ENCODE peak calls at places on chromosomes 16 and 17, in five cellular contexts. K is GM12878, G is K562, U is HepG2, Z is H1. W is an unnamed sample.

GRCh38 chr17:79661292-79662041 is 50.6 kb upstream of the RBFOX3 start:
- DNase-seq in K (no peak), G (no peak), U (no peak), Z (peak; percentile 8), W (no peak)

GRCh38 chr16:73368715-73369114 is 320.8 kb upstream of the ZFHX3 start:
- DNase-seq in K (no peak), G (no peak), U (no peak), Z (no peak), W (no peak)

GRCh38 chr17:65170839-65171238 is 33.7 kb downstream of the RGS9 start:
- DNase-seq in K (no peak), G (no peak), U (peak; percentile 61), Z (no peak), W (no peak)

GRCh38 chr17:75205793-75206163 is 299 bp downstream of the NUP85 start:
- DNase-seq in K (no peak), G (no peak), U (no peak), Z (no peak), W (no peak)

GRCh38 chr16:70574595-70575271 is 51.1 kb downstream of the SF3B3 start:
- DNase-seq in K (no peak), G (no peak), U (no peak), Z (no peak), W (no peak)

GRCh38 chr17:57569860-57570259 is 175.2 kb downstream of the CCDC182 start:
- DNase-seq in K (no peak), G (no peak), U (no peak), Z (no peak), W (no peak)

GRCh38 chr17:30273373-30273772 is 18.4 kb downstream of the BLMH start:
- DNase-seq in K (no peak), G (no peak), U (no peak), Z (no peak), W (no peak)

GRCh38 chr17:6831662-6832263 is at the start of gene TEKT1:
- DNase-seq in K (no peak), G (peak; percentile 12), U (peak; percentile 77), Z (peak; percentile 94), W (peak; percentile 96)

GRCh38 chr17:80443916-80444708 is 29.1 kb downstream of the ENDOV start:
- DNase-seq in K (no peak), G (no peak), U (no peak), Z (peak; percentile 59), W (peak; percentile 53)

GRCh38 chr17:63819585-63820537 is 7.4 kb upstream of the PSMC5 start:
- DNase-seq in K (no peak), G (peak; percentile 37), U (no peak), Z (peak; percentile 35), W (no peak)

GRCh38 chr17:79065105-79065670 is 9.4 kb upstream of the ENGASE start:
- DNase-seq in K (no peak), G (peak; percentile 66), U (peak; percentile 43), Z (peak; percentile 76), W (peak; percentile 70)

GRCh38 chr17:79617740-79618382 is 7.0 kb upstream of the RBFOX3 start:
- DNase-seq in K (no peak), G (no peak), U (no peak), Z (no peak), W (no peak)

GRCh38 chr16:30069575-30070462 is 4.3 kb downstream of the ALDOA start:
- DNase-seq in K (no peak), G (no peak), U (no peak), Z (no peak), W (no peak)

GRCh38 chr17:79664925-79665738 is 54.3 kb upstream of the RBFOX3 start:
- DNase-seq in K (no peak), G (no peak), U (no peak), Z (peak; percentile 72), W (peak; percentile 68)

GRCh38 chr16:57186630-57187507 is 740 bp downstream of the RSPRY1 start:
- DNase-seq in K (no peak), G (peak; percentile 28), U (peak; percentile 54), Z (peak; percentile 53), W (no peak)

GRCh38 chr16:10232757-10233156 is 50.5 kb upstream of the GRIN2A start:
- DNase-seq in K (no peak), G (no peak), U (no peak), Z (no peak), W (no peak)

GRCh38 chr17:29401237-29401636 is 11.1 kb downstream of the TAOK1 start:
- DNase-seq in K (no peak), G (no peak), U (no peak), Z (no peak), W (no peak)

GRCh38 chr17:57674894-57675293 is 70.2 kb downstream of the CCDC182 start:
- DNase-seq in K (no peak), G (no peak), U (no peak), Z (no peak), W (no peak)

GRCh38 chr16:77452243-77452642 is 17.4 kb upstream of the ADAMTS18 start:
- DNase-seq in K (no peak), G (no peak), U (no peak), Z (no peak), W (no peak)

GRCh38 chr16:66198641-66199040 is 167.8 kb upstream of the CDH5 start:
- DNase-seq in K (no peak), G (no peak), U (no peak), Z (no peak), W (no peak)

GRCh38 chr16:24729967-24730815 is 740 bp downstream of the TNRC6A start:
- DNase-seq in K (no peak), G (peak; percentile 65), U (no peak), Z (no peak), W (peak; percentile 30)

GRCh38 chr16:24776486-24777220 is 47.2 kb downstream of the TNRC6A start:
- DNase-seq in K (no peak), G (no peak), U (no peak), Z (no peak), W (no peak)

GRCh38 chr16:10039220-10040096 is 142.8 kb downstream of the GRIN2A start:
- DNase-seq in K (no peak), G (no peak), U (no peak), Z (peak; percentile 81), W (peak; percentile 63)

DNA sequence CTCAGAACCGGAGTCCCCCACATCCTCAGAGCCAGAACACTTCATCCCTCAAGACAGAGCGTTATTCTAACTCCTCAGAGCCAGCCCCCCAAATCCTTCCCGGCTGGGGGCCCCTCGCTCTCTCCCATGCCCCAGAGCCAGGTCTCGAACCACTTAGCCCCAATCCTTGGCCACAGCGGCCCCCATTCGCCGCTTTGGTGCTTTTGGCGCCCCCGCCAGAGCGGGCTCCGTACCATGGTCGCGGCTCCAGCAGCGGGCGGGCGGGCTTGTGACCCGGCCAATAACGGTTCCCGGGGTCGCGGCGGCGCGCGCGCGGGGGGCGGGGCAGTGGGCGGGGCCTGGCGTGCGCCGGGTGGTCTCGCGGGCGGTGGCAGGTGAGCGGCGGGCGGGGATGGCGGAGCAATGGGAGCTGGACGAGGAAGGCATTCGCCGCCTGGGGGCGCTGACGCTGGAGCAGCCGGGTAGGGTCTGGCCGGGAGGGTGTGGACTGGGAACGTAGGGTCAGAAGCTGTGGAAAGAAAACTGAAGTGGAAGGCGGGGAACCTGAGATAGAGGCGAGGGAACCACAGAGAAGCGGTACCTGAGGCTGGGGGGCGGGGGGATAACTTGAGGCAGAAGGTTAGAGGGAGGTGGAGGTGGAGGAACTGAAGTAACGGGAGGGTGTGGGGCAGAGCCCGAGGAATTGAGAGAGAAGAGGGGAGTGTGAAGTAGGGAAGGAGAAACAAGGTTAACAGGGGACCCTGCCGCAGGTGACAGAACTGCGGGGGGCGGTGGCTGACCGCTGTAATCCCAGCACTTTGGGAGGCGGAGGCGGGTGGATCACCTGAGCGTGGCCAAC is at the start of the genes KCTD19 and LRRC36:
- DNase-seq in K (no peak), G (peak; percentile 91), U (peak; percentile 70), Z (peak; percentile 100), W (peak; percentile 98)
- TF ChIP-seq ATF2 in K (no peak), G (no peak), U (no peak), Z (no peak), W (no peak)

GRCh38 chr17:41464682-41465081 is 2.5 kb downstream of the KRT32 start:
- DNase-seq in K (no peak), G (no peak), U (no peak), Z (no peak), W (no peak)
- TF ChIP-seq ATF2 in K (no peak), G (no peak), U (no peak), Z (no peak), W (no peak)

DNA sequence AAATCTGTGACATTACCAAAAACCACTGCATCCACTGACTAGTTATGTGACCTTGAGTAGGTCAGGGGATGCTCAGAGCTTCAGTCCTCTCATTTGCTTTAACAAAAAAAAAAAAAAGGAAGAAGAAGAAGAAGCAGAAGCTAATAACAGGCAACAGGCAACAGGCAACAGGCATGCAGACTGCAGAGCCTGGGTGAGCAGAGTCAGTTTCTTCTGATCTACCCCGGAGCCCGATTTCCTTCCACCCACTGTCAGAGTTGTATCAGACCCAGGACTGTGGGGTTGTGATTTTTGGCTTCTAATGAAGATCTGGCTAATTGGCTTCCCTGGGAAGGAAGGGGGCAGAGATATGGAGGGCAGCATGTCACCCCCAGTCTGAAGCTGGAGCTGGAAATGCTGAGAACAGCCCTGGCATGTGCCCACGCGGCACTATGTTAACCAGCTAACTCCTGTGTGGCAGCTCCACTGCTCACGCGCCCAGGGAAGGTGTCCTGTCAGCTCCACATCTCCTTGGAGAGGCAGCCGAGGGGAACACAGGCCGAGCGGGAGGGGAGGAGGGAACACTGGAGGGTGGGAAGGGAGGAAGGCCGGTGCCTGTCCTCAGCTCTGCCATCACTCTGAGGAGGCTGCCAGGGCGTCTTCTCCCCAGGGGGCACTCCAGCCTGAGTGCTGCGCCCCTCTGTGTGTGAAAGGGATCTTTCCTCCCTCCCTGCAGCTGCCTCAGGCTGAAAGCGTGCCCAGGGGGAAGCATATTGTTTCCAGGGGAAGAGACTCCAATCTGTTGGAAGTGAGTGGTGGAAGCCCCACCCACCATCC is 17.6 kb downstream of the SRCIN1 start:
- DNase-seq in K (no peak), G (no peak), U (no peak), Z (no peak), W (no peak)
- TF ChIP-seq ATF2 in K (no peak), G (no peak), U (no peak), Z (no peak), W (no peak)

GRCh38 chr16:20903116-20903888 is 2.7 kb downstream of the LYRM1 start:
- DNase-seq in K (no peak), G (no peak), U (no peak), Z (no peak), W (no peak)

GRCh38 chr16:20900299-20901067 is at the start of the genes DCUN1D3 and LYRM1:
- DNase-seq in K (peak; percentile 87), G (peak; percentile 95), U (peak; percentile 99), Z (peak; percentile 91), W (peak; percentile 97)

GRCh38 chr16:20902426-20902825 is 1.9 kb downstream of the LYRM1 start:
- DNase-seq in K (no peak), G (no peak), U (no peak), Z (no peak), W (no peak)

GRCh38 chr16:20901068-20901440 is 483 bp downstream of the LYRM1 start:
- DNase-seq in K (no peak), G (no peak), U (no peak), Z (no peak), W (no peak)

DNA sequence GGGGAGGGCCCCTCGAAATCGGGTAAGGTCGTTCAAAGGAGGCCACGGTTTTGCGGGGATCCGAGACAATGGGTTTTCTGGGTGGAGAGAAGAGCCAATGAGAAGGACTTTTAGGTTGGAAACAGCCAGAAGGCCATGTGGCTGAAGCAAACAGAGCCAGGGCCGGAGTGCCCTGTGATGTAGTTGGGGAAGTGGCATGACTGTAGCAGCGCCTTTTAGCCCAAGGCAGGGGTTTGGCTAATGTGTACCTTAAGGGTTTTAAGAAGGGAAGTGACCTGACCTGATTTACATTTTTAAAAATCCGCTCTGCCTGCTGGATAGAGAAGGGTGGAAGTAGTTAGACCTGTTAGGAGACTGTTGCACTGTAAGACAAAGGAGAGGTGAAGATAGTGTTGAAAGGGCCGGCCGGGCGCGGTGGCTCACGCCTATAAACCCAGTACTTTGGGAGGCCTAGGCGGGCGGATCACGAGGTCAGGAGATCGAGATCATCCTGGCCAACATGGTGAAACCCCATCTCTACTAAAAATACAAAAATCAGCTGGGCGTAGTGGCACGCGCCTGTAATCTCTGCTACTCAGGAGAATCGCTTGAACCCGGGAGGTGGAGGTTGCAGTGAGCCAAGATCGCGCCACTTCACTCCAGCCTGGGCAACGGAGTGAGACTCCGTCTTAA is 1.0 kb downstream of the LYRM1 start:
- DNase-seq in K (no peak), G (no peak), U (peak; percentile 55), Z (peak; percentile 55), W (peak; percentile 20)
- TF ChIP-seq ATF2 in K (no peak), G (no peak), U (no peak), Z (no peak), W (no peak)

W was measured in WTC11.